ENCODE peak calls at places on chromosomes 6 and 20, in seven cellular contexts. One of them, this sample, is unnamed.

GRCh38 chr20:53883098-53883762 is 187.2 kb downstream of the BCAS1 start:
- DNase-seq in IMR-90: peak; percentile 86
- DNase-seq in spleen: no peak
- DNase-seq in heart right ventricle: no peak
- DNase-seq in lower lobe of right lung: no peak
- DNase-seq in left lung: no peak
- DNase-seq in CD8-positive, alpha-beta memory T cell: no peak
- DNase-seq in this sample: no peak

GRCh38 chr6:129842137-129842536 is 19.0 kb downstream of the TMEM244 start:
- DNase-seq in lower lobe of right lung: no peak
- DNase-seq in heart right ventricle: no peak
- DNase-seq in IMR-90: no peak
- DNase-seq in spleen: no peak
- DNase-seq in CD8-positive, alpha-beta memory T cell: no peak
- DNase-seq in left lung: no peak
- DNase-seq in this sample: no peak

GRCh38 chr6:109059591-109060021 is 35.0 kb downstream of the SESN1 start:
- DNase-seq in left lung: no peak
- DNase-seq in IMR-90: peak; percentile 24
- DNase-seq in heart right ventricle: no peak
- DNase-seq in spleen: no peak
- DNase-seq in lower lobe of right lung: no peak
- DNase-seq in CD8-positive, alpha-beta memory T cell: no peak
- DNase-seq in this sample: no peak

GRCh38 chr6:84330325-84330724 is 102.9 kb upstream of the CEP162 start:
- DNase-seq in CD8-positive, alpha-beta memory T cell: no peak
- DNase-seq in heart right ventricle: no peak
- DNase-seq in IMR-90: no peak
- DNase-seq in spleen: no peak
- DNase-seq in left lung: no peak
- DNase-seq in lower lobe of right lung: no peak
- DNase-seq in this sample: no peak

GRCh38 chr6:170374571-170375444 is 68.2 kb downstream of the FAM120B start:
- DNase-seq in CD8-positive, alpha-beta memory T cell: no peak
- DNase-seq in spleen: no peak
- DNase-seq in left lung: no peak
- DNase-seq in heart right ventricle: no peak
- DNase-seq in IMR-90: peak; percentile 12
- DNase-seq in lower lobe of right lung: no peak
- DNase-seq in this sample: no peak

GRCh38 chr6:23964865-23965264 is 161.2 kb upstream of the NRSN1 start:
- DNase-seq in lower lobe of right lung: no peak
- DNase-seq in spleen: no peak
- DNase-seq in left lung: no peak
- DNase-seq in heart right ventricle: no peak
- DNase-seq in IMR-90: no peak
- DNase-seq in CD8-positive, alpha-beta memory T cell: no peak
- DNase-seq in this sample: no peak

GRCh38 chr6:166313255-166314070 is 5.3 kb upstream of the PRR18 start:
- DNase-seq in heart right ventricle: no peak
- DNase-seq in left lung: peak; percentile 84
- DNase-seq in lower lobe of right lung: no peak
- DNase-seq in CD8-positive, alpha-beta memory T cell: peak; percentile 25
- DNase-seq in spleen: no peak
- DNase-seq in IMR-90: peak; percentile 45
- DNase-seq in this sample: no peak

GRCh38 chr6:81766482-81767069 is 14.1 kb upstream of the TENT5A start:
- DNase-seq in CD8-positive, alpha-beta memory T cell: no peak
- DNase-seq in IMR-90: peak; percentile 93
- DNase-seq in spleen: no peak
- DNase-seq in lower lobe of right lung: no peak
- DNase-seq in left lung: no peak
- DNase-seq in heart right ventricle: no peak
- DNase-seq in this sample: no peak

GRCh38 chr6:3230275-3231212 is 3.1 kb upstream of the TUBB2B start:
- DNase-seq in spleen: no peak
- DNase-seq in left lung: no peak
- DNase-seq in heart right ventricle: no peak
- DNase-seq in IMR-90: peak; percentile 34
- DNase-seq in CD8-positive, alpha-beta memory T cell: no peak
- DNase-seq in lower lobe of right lung: no peak
- DNase-seq in this sample: no peak

GRCh38 chr20:45910670-45911485 is 1.1 kb downstream of the PLTP start:
- DNase-seq in IMR-90: peak; percentile 100
- DNase-seq in heart right ventricle: peak; percentile 97
- DNase-seq in lower lobe of right lung: peak; percentile 97
- DNase-seq in CD8-positive, alpha-beta memory T cell: peak; percentile 84
- DNase-seq in spleen: peak; percentile 97
- DNase-seq in left lung: peak; percentile 96
- DNase-seq in this sample: peak; percentile 99

GRCh38 chr20:4091332-4092135 is 76.2 kb upstream of the RNF24 start:
- DNase-seq in IMR-90: peak; percentile 96
- DNase-seq in spleen: peak; percentile 83
- DNase-seq in heart right ventricle: peak; percentile 51
- DNase-seq in CD8-positive, alpha-beta memory T cell: no peak
- DNase-seq in left lung: peak; percentile 89
- DNase-seq in lower lobe of right lung: peak; percentile 77
- DNase-seq in this sample: peak; percentile 71

GRCh38 chr6:24323632-24324337 is 34.1 kb downstream of the DCDC2 start:
- DNase-seq in CD8-positive, alpha-beta memory T cell: no peak
- DNase-seq in lower lobe of right lung: no peak
- DNase-seq in IMR-90: no peak
- DNase-seq in heart right ventricle: no peak
- DNase-seq in spleen: no peak
- DNase-seq in left lung: no peak
- DNase-seq in this sample: no peak

GRCh38 chr6:124913056-124913455 is 49.2 kb upstream of the RNF217 start:
- DNase-seq in CD8-positive, alpha-beta memory T cell: no peak
- DNase-seq in lower lobe of right lung: no peak
- DNase-seq in IMR-90: no peak
- DNase-seq in left lung: no peak
- DNase-seq in spleen: no peak
- DNase-seq in heart right ventricle: no peak
- DNase-seq in this sample: no peak

GRCh38 chr6:16481680-16482079 is 243.3 kb downstream of the GMPR start:
- DNase-seq in IMR-90: no peak
- DNase-seq in heart right ventricle: no peak
- DNase-seq in CD8-positive, alpha-beta memory T cell: peak; percentile 43
- DNase-seq in spleen: no peak
- DNase-seq in left lung: no peak
- DNase-seq in lower lobe of right lung: no peak
- DNase-seq in this sample: no peak

GRCh38 chr20:5545381-5545941 is 204.7 kb upstream of the SHLD1 start:
- DNase-seq in left lung: no peak
- DNase-seq in CD8-positive, alpha-beta memory T cell: no peak
- DNase-seq in IMR-90: no peak
- DNase-seq in heart right ventricle: no peak
- DNase-seq in spleen: no peak
- DNase-seq in lower lobe of right lung: no peak
- DNase-seq in this sample: no peak

GRCh38 chr6:6438286-6438685 is 117.8 kb upstream of the F13A1 start:
- DNase-seq in IMR-90: no peak
- DNase-seq in CD8-positive, alpha-beta memory T cell: no peak
- DNase-seq in lower lobe of right lung: no peak
- DNase-seq in spleen: no peak
- DNase-seq in heart right ventricle: no peak
- DNase-seq in left lung: no peak
- DNase-seq in this sample: no peak

GRCh38 chr6:9140181-9140580 is 704.8 kb upstream of the SLC35B3 start:
- DNase-seq in spleen: no peak
- DNase-seq in left lung: peak; percentile 61
- DNase-seq in lower lobe of right lung: peak; percentile 44
- DNase-seq in IMR-90: peak; percentile 12
- DNase-seq in heart right ventricle: no peak
- DNase-seq in CD8-positive, alpha-beta memory T cell: no peak
- DNase-seq in this sample: no peak

GRCh38 chr20:3209023-3209945 is at the start of gene ITPA:
- DNase-seq in left lung: no peak
- DNase-seq in lower lobe of right lung: peak; percentile 59
- DNase-seq in heart right ventricle: peak; percentile 57
- DNase-seq in CD8-positive, alpha-beta memory T cell: peak; percentile 40
- DNase-seq in IMR-90: peak; percentile 20
- DNase-seq in spleen: peak; percentile 89
- DNase-seq in this sample: peak; percentile 83

GRCh38 chr6:111087871-111088667 is 766 bp downstream of the SLC16A10 start:
- DNase-seq in left lung: peak; percentile 77
- DNase-seq in lower lobe of right lung: peak; percentile 56
- DNase-seq in IMR-90: no peak
- DNase-seq in heart right ventricle: no peak
- DNase-seq in spleen: no peak
- DNase-seq in CD8-positive, alpha-beta memory T cell: peak; percentile 11
- DNase-seq in this sample: peak; percentile 58

GRCh38 chr6:127190552-127190951 is 72.1 kb downstream of the RSPO3 start:
- DNase-seq in left lung: no peak
- DNase-seq in spleen: no peak
- DNase-seq in IMR-90: peak; percentile 61
- DNase-seq in heart right ventricle: no peak
- DNase-seq in lower lobe of right lung: no peak
- DNase-seq in CD8-positive, alpha-beta memory T cell: no peak
- DNase-seq in this sample: no peak

GRCh38 chr6:32148722-32149576 is 2.8 kb downstream of the PRRT1 start:
- DNase-seq in CD8-positive, alpha-beta memory T cell: peak; percentile 37
- DNase-seq in lower lobe of right lung: peak; percentile 74
- DNase-seq in IMR-90: no peak
- DNase-seq in spleen: peak; percentile 85
- DNase-seq in left lung: peak; percentile 87
- DNase-seq in heart right ventricle: peak; percentile 53
- DNase-seq in this sample: peak; percentile 82

GRCh38 chr20:61886721-61887658 is 178.7 kb downstream of the TAF4 start:
- DNase-seq in IMR-90: peak; percentile 35
- DNase-seq in CD8-positive, alpha-beta memory T cell: no peak
- DNase-seq in left lung: peak; percentile 54
- DNase-seq in spleen: peak; percentile 69
- DNase-seq in heart right ventricle: no peak
- DNase-seq in lower lobe of right lung: peak; percentile 47
- DNase-seq in this sample: peak; percentile 10

GRCh38 chr6:27568226-27568889 is 95.5 kb upstream of the ZNF184 start:
- DNase-seq in IMR-90: no peak
- DNase-seq in left lung: no peak
- DNase-seq in heart right ventricle: no peak
- DNase-seq in lower lobe of right lung: no peak
- DNase-seq in CD8-positive, alpha-beta memory T cell: no peak
- DNase-seq in spleen: no peak
- DNase-seq in this sample: no peak

GRCh38 chr6:27562027-27562410 is 89.1 kb upstream of the ZNF184 start:
- DNase-seq in IMR-90: no peak
- DNase-seq in CD8-positive, alpha-beta memory T cell: no peak
- DNase-seq in left lung: no peak
- DNase-seq in lower lobe of right lung: no peak
- DNase-seq in heart right ventricle: no peak
- DNase-seq in spleen: no peak
- DNase-seq in this sample: no peak

DNA sequence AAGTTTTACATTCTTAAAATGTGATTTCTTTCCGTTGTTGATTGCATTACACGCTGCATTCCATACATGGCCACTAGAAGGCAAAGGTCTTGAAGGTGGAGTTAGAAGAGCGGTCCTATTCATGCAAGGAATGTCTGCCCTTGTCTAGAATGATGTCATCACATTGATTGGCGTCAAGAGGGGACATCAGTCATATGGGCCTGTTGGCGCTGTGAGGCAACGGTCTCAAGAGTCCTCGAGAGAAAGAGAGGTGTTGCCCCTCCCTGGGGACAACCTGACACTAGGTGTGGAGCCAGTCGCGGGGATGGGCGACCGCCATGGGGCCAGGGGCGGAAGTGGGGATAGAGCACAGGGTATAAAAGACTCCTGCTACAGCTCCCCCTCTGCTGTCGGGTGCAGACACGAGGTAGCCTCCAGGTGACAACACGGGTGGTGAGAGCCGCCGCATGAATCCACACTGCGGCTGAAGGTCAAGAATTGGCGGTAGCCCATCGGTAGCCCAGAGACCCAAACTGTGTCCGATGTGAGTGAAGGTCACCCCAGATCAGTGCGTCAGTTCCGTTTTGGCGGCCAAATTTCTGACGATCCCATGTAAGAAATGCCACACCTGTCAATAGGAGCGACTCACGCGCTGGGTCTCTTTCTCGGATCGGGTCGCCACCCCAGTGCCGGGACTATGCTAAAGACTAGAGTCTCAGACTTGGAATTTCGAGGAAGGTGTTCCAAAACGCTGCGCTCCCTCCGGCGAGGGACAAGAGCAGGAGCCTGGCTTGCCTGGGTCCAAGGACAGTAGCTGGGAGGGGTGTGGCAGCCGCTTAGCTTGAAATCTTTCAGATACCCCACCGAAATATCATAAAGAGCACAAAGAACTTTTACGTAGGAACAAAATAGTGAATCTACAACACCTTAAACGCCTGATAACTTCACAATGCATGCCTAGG is 93.2 kb upstream of the ZNF184 start:
- DNase-seq in left lung: no peak
- DNase-seq in IMR-90: no peak
- DNase-seq in CD8-positive, alpha-beta memory T cell: no peak
- DNase-seq in spleen: no peak
- DNase-seq in heart right ventricle: no peak
- DNase-seq in lower lobe of right lung: no peak
- DNase-seq in this sample: no peak
- H3K4me3 ChIP-seq in left lung: no peak overlapping the region
- H3K4me3 ChIP-seq in IMR-90: no peak overlapping the region
- H3K4me3 ChIP-seq in CD8-positive, alpha-beta memory T cell: no peak overlapping the region
- H3K4me3 ChIP-seq in spleen: no peak overlapping the region
- H3K4me3 ChIP-seq in heart right ventricle: no peak overlapping the region
- H3K4me3 ChIP-seq in lower lobe of right lung: no peak overlapping the region
- H3K4me3 ChIP-seq in this sample: no peak overlapping the region

GRCh38 chr6:135902756-135903331 is 51.3 kb downstream of the PDE7B start:
- DNase-seq in CD8-positive, alpha-beta memory T cell: no peak
- DNase-seq in heart right ventricle: no peak
- DNase-seq in lower lobe of right lung: no peak
- DNase-seq in spleen: no peak
- DNase-seq in left lung: no peak
- DNase-seq in IMR-90: no peak
- DNase-seq in this sample: no peak
- H3K4me1 ChIP-seq in CD8-positive, alpha-beta memory T cell: no peaks in the 10 kb centered on the region
- H3K4me1 ChIP-seq in heart right ventricle: peaks cover 9% of the 10 kb centered on the region
- H3K4me1 ChIP-seq in lower lobe of right lung: peaks cover 9% of the 10 kb centered on the region
- H3K4me1 ChIP-seq in spleen: no peaks in the 10 kb centered on the region
- H3K4me1 ChIP-seq in left lung: no peaks in the 10 kb centered on the region
- H3K4me1 ChIP-seq in IMR-90: peaks cover 25% of the 10 kb centered on the region
- H3K4me1 ChIP-seq in this sample: no peaks in the 10 kb centered on the region

GRCh38 chr20:1809121-1809520 is 86.1 kb upstream of the SIRPA start:
- DNase-seq in IMR-90: peak; percentile 92
- DNase-seq in lower lobe of right lung: no peak
- DNase-seq in heart right ventricle: no peak
- DNase-seq in CD8-positive, alpha-beta memory T cell: no peak
- DNase-seq in left lung: no peak
- DNase-seq in spleen: no peak
- DNase-seq in this sample: no peak
- H3K4me3 ChIP-seq in IMR-90: no peak overlapping the region
- H3K4me3 ChIP-seq in lower lobe of right lung: no peak overlapping the region
- H3K4me3 ChIP-seq in heart right ventricle: no peak overlapping the region
- H3K4me3 ChIP-seq in CD8-positive, alpha-beta memory T cell: no peak overlapping the region
- H3K4me3 ChIP-seq in left lung: no peak overlapping the region
- H3K4me3 ChIP-seq in spleen: no peak overlapping the region
- H3K4me3 ChIP-seq in this sample: no peak overlapping the region

DNA sequence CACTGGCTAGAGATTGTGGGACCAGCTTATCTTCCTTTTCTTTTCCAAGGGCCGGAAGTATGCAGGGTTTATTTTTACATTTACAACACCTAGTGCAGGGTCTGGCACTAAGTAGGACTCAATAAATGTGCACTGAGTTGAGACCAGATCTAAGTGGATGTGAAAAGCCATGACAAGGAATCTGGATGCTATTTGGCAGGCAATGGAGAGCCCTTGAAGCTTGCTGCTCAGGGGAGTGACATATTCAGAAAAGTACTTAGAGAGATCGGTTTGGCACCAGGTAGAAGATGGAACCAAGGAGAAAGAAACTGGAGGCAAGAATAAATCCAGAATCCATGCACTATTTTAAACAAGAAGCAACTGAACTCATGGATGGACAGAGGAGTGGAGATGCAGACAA is 815.8 kb downstream of the MAFB start:
- DNase-seq in spleen: no peak
- DNase-seq in IMR-90: no peak
- DNase-seq in heart right ventricle: no peak
- DNase-seq in lower lobe of right lung: no peak
- DNase-seq in left lung: no peak
- DNase-seq in CD8-positive, alpha-beta memory T cell: no peak
- DNase-seq in this sample: no peak
- H3K4me1 ChIP-seq in spleen: no peaks in the 10 kb centered on the region
- H3K4me1 ChIP-seq in IMR-90: no peaks in the 10 kb centered on the region
- H3K4me1 ChIP-seq in heart right ventricle: no peaks in the 10 kb centered on the region
- H3K4me1 ChIP-seq in lower lobe of right lung: peaks cover 8% of the 10 kb centered on the region
- H3K4me1 ChIP-seq in left lung: no peaks in the 10 kb centered on the region
- H3K4me1 ChIP-seq in CD8-positive, alpha-beta memory T cell: no peaks in the 10 kb centered on the region
- H3K4me1 ChIP-seq in this sample: no peaks in the 10 kb centered on the region